ENCODE peak calls at places on chromosomes 12 and 14, in four cellular contexts. V, K, N and W are unnamed samples. For H3K4me1, the result is how much of the 10 kb centered on the place peaks cover.

GRCh38 chr14:89630096-89630829 is 213.2 kb upstream of the FOXN3 start:
- DNase-seq in V (no peak), K (peak), N (no peak), W (no peak)

GRCh38 chr12:10861366-10861765 is 12.1 kb upstream of the PRR4 start:
- DNase-seq in V (no peak), K (peak), N (no peak), W (no peak)

GRCh38 chr12:6627598-6627997 is 8.2 kb downstream of the LPAR5 start:
- DNase-seq in V (no peak), K (no peak), N (no peak), W (no peak)

GRCh38 chr12:24240707-24241106 is 291.2 kb upstream of the SOX5 start:
- DNase-seq in V (no peak), K (no peak), N (no peak), W (no peak)

GRCh38 chr14:101859916-101860315 is 98.4 kb downstream of the PPP2R5C start:
- DNase-seq in V (no peak), K (no peak), N (no peak), W (no peak)

GRCh38 chr12:29517265-29517664 is 19.8 kb upstream of the OVCH1 start:
- DNase-seq in V (no peak), K (no peak), N (no peak), W (no peak)

GRCh38 chr14:61471297-61471980 is 150.1 kb downstream of the PRKCH start:
- DNase-seq in V (peak), K (peak), N (no peak), W (no peak)

GRCh38 chr14:33120966-33121365 is 182.3 kb downstream of the NPAS3 start:
- DNase-seq in V (no peak), K (peak), N (peak), W (no peak)

GRCh38 chr12:4978737-4979136 is 64.9 kb upstream of the KCNA5 start:
- DNase-seq in V (no peak), K (peak), N (no peak), W (peak)

GRCh38 chr12:117032593-117033381 is 66.4 kb downstream of the TESC start:
- DNase-seq in V (peak), K (peak), N (no peak), W (peak)

GRCh38 chr12:107464644-107465043 is 221.0 kb upstream of the PWP1 start:
- DNase-seq in V (no peak), K (no peak), N (no peak), W (no peak)

GRCh38 chr12:124774054-124774461 is 89.6 kb downstream of the SCARB1 start:
- DNase-seq in V (peak), K (peak), N (no peak), W (peak)

DNA sequence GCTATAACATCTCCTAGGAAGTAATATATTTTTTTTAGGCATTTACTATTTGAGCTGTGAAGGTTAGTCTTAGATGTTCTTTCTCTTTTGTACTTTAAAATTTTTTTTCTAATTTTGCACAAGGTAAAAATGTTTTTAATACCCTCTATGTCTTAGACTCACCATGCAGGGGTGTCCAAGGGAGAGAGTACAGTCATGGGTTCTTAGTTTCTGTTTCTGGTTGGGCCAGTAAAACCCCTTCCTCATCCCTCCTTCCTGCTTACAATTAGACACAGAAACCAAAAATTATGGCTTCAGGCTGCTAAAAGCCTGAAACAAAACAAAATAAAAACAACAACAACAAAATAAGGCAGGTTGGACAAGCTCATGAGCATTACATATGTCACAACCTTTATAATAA is 193.0 kb downstream of the SYT1 start:
- DNase-seq in V (no peak), K (no peak), N (no peak), W (no peak)
- H3K4me1 ChIP-seq in V (under half), K (under half), N (under half), W (under half)

GRCh38 chr12:51311389-51311788 is 12.6 kb downstream of the BIN2 start:
- DNase-seq in V (no peak), K (no peak), N (no peak), W (no peak)
- H3K4me1 ChIP-seq in V (under half), K (under half), N (under half), W (under half)

DNA sequence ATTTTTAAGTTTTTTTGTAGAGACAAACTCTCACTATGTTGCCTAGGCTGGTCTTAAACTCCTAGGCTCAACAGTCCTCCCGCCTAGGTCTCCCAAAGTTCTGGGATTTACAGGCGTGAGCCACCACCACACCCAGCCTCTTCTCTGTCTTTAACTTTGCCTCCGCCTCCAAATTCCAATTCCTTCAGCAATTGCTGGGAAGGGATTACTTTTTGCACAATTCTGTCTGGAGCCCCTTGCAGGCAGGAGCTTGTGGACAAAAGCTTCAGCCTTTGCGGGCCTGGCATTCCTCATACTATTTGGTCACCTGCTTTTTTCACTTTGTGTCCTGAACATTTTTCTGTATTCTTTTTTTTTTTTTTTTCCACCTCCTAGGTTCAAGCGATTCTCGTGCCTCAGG is 26.0 kb downstream of the SH2B3 start:
- DNase-seq in V (no peak), K (no peak), N (no peak), W (peak)
- H3K4me1 ChIP-seq in V (under half), K (half or more), N (under half), W (under half)

GRCh38 chr14:93916476-93916875 is 10.7 kb upstream of the FAM181A start:
- DNase-seq in V (no peak), K (no peak), N (no peak), W (no peak)
- H3K4me1 ChIP-seq in V (under half), K (under half), N (under half), W (under half)

GRCh38 chr14:98014851-98015615 is 1217.9 kb downstream of the VRK1 start:
- DNase-seq in V (no peak), K (no peak), N (no peak), W (no peak)
- H3K4me1 ChIP-seq in V (under half), K (under half), N (under half), W (under half)

GRCh38 chr14:21258889-21259787 is 10.1 kb downstream of the HNRNPC start:
- DNase-seq in V (no peak), K (no peak), N (no peak), W (no peak)
- H3K4me1 ChIP-seq in V (under half), K (half or more), N (under half), W (half or more)

DNA sequence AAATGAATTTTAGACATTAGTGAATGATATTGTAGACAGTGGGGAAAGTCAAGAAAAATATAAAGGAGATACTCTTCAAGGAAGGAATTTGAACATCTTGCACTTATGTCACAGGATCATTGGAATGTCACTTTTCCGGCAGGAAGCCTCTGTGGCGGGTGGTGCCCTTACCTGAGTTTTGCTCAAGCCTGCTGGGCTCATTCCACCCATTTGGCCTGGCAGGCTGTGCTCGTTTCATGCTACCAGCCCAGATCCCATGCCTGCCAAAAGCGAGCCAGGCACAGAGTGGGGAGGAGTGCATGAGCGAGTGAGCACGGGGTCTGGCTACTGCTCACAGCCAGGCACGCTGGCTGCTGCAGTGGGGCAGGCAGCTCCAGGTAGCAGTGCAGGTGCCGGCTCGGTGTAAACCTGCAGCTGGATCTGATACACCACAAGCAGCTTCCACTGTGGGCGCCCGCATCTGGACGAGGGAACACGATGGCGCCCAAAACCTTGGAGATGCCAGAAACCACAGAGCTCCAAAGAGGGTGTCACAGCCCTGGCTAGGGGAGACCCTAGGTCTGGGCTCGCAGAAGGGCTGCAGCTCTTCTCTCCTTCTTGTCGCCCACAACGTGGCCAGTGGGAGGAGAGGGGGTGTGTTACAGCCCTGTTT is 28.7 kb upstream of the YAF2 start:
- DNase-seq in V (no peak), K (no peak), N (no peak), W (no peak)
- H3K4me1 ChIP-seq in V (under half), K (under half), N (under half), W (under half)

GRCh38 chr12:46210835-46211439 is 57.9 kb downstream of the SLC38A1 start:
- DNase-seq in V (no peak), K (no peak), N (no peak), W (no peak)
- H3K4me1 ChIP-seq in V (half or more), K (under half), N (under half), W (under half)

GRCh38 chr12:31316964-31317363 is 9.0 kb downstream of the SINHCAF start:
- DNase-seq in V (no peak), K (no peak), N (no peak), W (no peak)
- H3K4me1 ChIP-seq in V (half or more), K (under half), N (under half), W (under half)